ENCODE peak calls at places on chromosomes 13 and 19, in eight cellular contexts. One of them, this sample, is unnamed.

GRCh38 chr19:9620842-9621155 is 233 bp downstream of the ZNF561 start:
- DNase-seq in breast epithelium: no peak
- DNase-seq in tibial nerve: no peak
- DNase-seq in HepG2: no peak
- DNase-seq in heart right ventricle: no peak
- DNase-seq in left ventricle myocardium inferior: no peak
- DNase-seq in Peyer's patch: no peak
- DNase-seq in adrenal gland: no peak
- DNase-seq in this sample: no peak

GRCh38 chr13:112346173-112346898 is 29.8 kb upstream of the SPACA7 start:
- DNase-seq in HepG2: no peak
- DNase-seq in tibial nerve: no peak
- DNase-seq in left ventricle myocardium inferior: no peak
- DNase-seq in heart right ventricle: no peak
- DNase-seq in breast epithelium: no peak
- DNase-seq in Peyer's patch: no peak
- DNase-seq in adrenal gland: peak; percentile 41
- DNase-seq in this sample: no peak

GRCh38 chr19:38183227-38183914 is 40.7 kb downstream of the DPF1 start:
- DNase-seq in adrenal gland: no peak
- DNase-seq in breast epithelium: no peak
- DNase-seq in left ventricle myocardium inferior: peak; percentile 54
- DNase-seq in heart right ventricle: peak; percentile 65
- DNase-seq in Peyer's patch: no peak
- DNase-seq in HepG2: no peak
- DNase-seq in tibial nerve: peak; percentile 17
- DNase-seq in this sample: no peak

GRCh38 chr13:74571811-74572210 is 437.6 kb upstream of the KLF12 start:
- DNase-seq in tibial nerve: no peak
- DNase-seq in Peyer's patch: no peak
- DNase-seq in breast epithelium: no peak
- DNase-seq in left ventricle myocardium inferior: no peak
- DNase-seq in heart right ventricle: no peak
- DNase-seq in adrenal gland: no peak
- DNase-seq in HepG2: no peak
- DNase-seq in this sample: no peak

GRCh38 chr13:75264611-75265010 is 217.4 kb downstream of the TBC1D4 start:
- DNase-seq in adrenal gland: no peak
- DNase-seq in tibial nerve: no peak
- DNase-seq in heart right ventricle: no peak
- DNase-seq in HepG2: no peak
- DNase-seq in Peyer's patch: no peak
- DNase-seq in breast epithelium: no peak
- DNase-seq in left ventricle myocardium inferior: no peak
- DNase-seq in this sample: no peak

GRCh38 chr13:79741006-79741405 is 260.1 kb downstream of the NDFIP2 start:
- DNase-seq in breast epithelium: no peak
- DNase-seq in HepG2: peak; percentile 28
- DNase-seq in left ventricle myocardium inferior: no peak
- DNase-seq in adrenal gland: peak; percentile 68
- DNase-seq in heart right ventricle: no peak
- DNase-seq in tibial nerve: no peak
- DNase-seq in Peyer's patch: no peak
- DNase-seq in this sample: peak; percentile 9

GRCh38 chr19:38304866-38305429 is 897 bp downstream of the C19orf33 start:
- DNase-seq in breast epithelium: peak; percentile 54
- DNase-seq in Peyer's patch: peak; percentile 94
- DNase-seq in heart right ventricle: peak; percentile 44
- DNase-seq in adrenal gland: peak; percentile 75
- DNase-seq in left ventricle myocardium inferior: peak; percentile 55
- DNase-seq in HepG2: peak; percentile 76
- DNase-seq in tibial nerve: no peak
- DNase-seq in this sample: peak; percentile 99

GRCh38 chr13:28582225-28582891 is 76.6 kb upstream of the POMP start:
- DNase-seq in breast epithelium: no peak
- DNase-seq in Peyer's patch: no peak
- DNase-seq in adrenal gland: no peak
- DNase-seq in tibial nerve: no peak
- DNase-seq in heart right ventricle: no peak
- DNase-seq in left ventricle myocardium inferior: no peak
- DNase-seq in HepG2: no peak
- DNase-seq in this sample: no peak

GRCh38 chr19:41430907-41431306 is 3.7 kb upstream of the B3GNT8 start:
- DNase-seq in left ventricle myocardium inferior: no peak
- DNase-seq in adrenal gland: no peak
- DNase-seq in HepG2: no peak
- DNase-seq in Peyer's patch: no peak
- DNase-seq in breast epithelium: no peak
- DNase-seq in heart right ventricle: no peak
- DNase-seq in tibial nerve: no peak
- DNase-seq in this sample: no peak

GRCh38 chr13:49690990-49691886 is at the start of gene EBPL:
- DNase-seq in tibial nerve: peak; percentile 94
- DNase-seq in breast epithelium: peak; percentile 90
- DNase-seq in left ventricle myocardium inferior: peak; percentile 93
- DNase-seq in HepG2: peak; percentile 86
- DNase-seq in adrenal gland: peak; percentile 94
- DNase-seq in Peyer's patch: peak; percentile 96
- DNase-seq in heart right ventricle: peak; percentile 95
- DNase-seq in this sample: peak; percentile 91

GRCh38 chr13:50129923-50130685 is 114.9 kb downstream of the KCNRG start:
- DNase-seq in Peyer's patch: peak; percentile 51
- DNase-seq in left ventricle myocardium inferior: peak; percentile 37
- DNase-seq in breast epithelium: no peak
- DNase-seq in HepG2: no peak
- DNase-seq in adrenal gland: peak; percentile 64
- DNase-seq in tibial nerve: peak; percentile 61
- DNase-seq in heart right ventricle: peak; percentile 48
- DNase-seq in this sample: no peak

GRCh38 chr13:35700661-35701060 is 224.2 kb upstream of the MAB21L1 start:
- DNase-seq in adrenal gland: no peak
- DNase-seq in left ventricle myocardium inferior: no peak
- DNase-seq in breast epithelium: no peak
- DNase-seq in tibial nerve: no peak
- DNase-seq in HepG2: no peak
- DNase-seq in heart right ventricle: no peak
- DNase-seq in Peyer's patch: no peak
- DNase-seq in this sample: no peak

GRCh38 chr19:47411101-47411500 is 8.2 kb downstream of the MEIS3 start:
- DNase-seq in adrenal gland: no peak
- DNase-seq in HepG2: no peak
- DNase-seq in breast epithelium: no peak
- DNase-seq in left ventricle myocardium inferior: no peak
- DNase-seq in tibial nerve: no peak
- DNase-seq in heart right ventricle: no peak
- DNase-seq in Peyer's patch: no peak
- DNase-seq in this sample: no peak

GRCh38 chr19:16330368-16330801 is 5.8 kb downstream of the KLF2 start:
- DNase-seq in heart right ventricle: peak; percentile 66
- DNase-seq in tibial nerve: no peak
- DNase-seq in left ventricle myocardium inferior: peak; percentile 63
- DNase-seq in HepG2: peak; percentile 27
- DNase-seq in adrenal gland: peak; percentile 85
- DNase-seq in Peyer's patch: peak; percentile 93
- DNase-seq in breast epithelium: no peak
- DNase-seq in this sample: peak; percentile 49

GRCh38 chr13:93230466-93230865 is 3.9 kb downstream of the GPC6 start:
- DNase-seq in breast epithelium: no peak
- DNase-seq in heart right ventricle: no peak
- DNase-seq in Peyer's patch: no peak
- DNase-seq in tibial nerve: no peak
- DNase-seq in adrenal gland: no peak
- DNase-seq in HepG2: peak; percentile 55
- DNase-seq in left ventricle myocardium inferior: no peak
- DNase-seq in this sample: no peak

GRCh38 chr13:23610966-23611486 is 40.8 kb downstream of the TNFRSF19 start:
- DNase-seq in Peyer's patch: no peak
- DNase-seq in breast epithelium: no peak
- DNase-seq in left ventricle myocardium inferior: no peak
- DNase-seq in adrenal gland: no peak
- DNase-seq in HepG2: no peak
- DNase-seq in tibial nerve: no peak
- DNase-seq in heart right ventricle: no peak
- DNase-seq in this sample: no peak

GRCh38 chr19:17041994-17042393 is 15.4 kb upstream of the CPAMD8 start:
- DNase-seq in tibial nerve: no peak
- DNase-seq in left ventricle myocardium inferior: peak; percentile 53
- DNase-seq in adrenal gland: peak; percentile 79
- DNase-seq in heart right ventricle: peak; percentile 54
- DNase-seq in HepG2: no peak
- DNase-seq in Peyer's patch: no peak
- DNase-seq in breast epithelium: no peak
- DNase-seq in this sample: no peak

GRCh38 chr13:106318941-106319411 is 216.5 kb downstream of the EFNB2 start:
- DNase-seq in breast epithelium: no peak
- DNase-seq in left ventricle myocardium inferior: no peak
- DNase-seq in Peyer's patch: no peak
- DNase-seq in adrenal gland: no peak
- DNase-seq in heart right ventricle: no peak
- DNase-seq in HepG2: no peak
- DNase-seq in tibial nerve: no peak
- DNase-seq in this sample: no peak

GRCh38 chr19:33323093-33323820 is 20.9 kb upstream of the CEBPA start:
- DNase-seq in Peyer's patch: no peak
- DNase-seq in heart right ventricle: no peak
- DNase-seq in adrenal gland: no peak
- DNase-seq in HepG2: no peak
- DNase-seq in breast epithelium: no peak
- DNase-seq in tibial nerve: no peak
- DNase-seq in left ventricle myocardium inferior: no peak
- DNase-seq in this sample: no peak

GRCh38 chr13:38519229-38519910 is 167.5 kb upstream of the FREM2 start:
- DNase-seq in left ventricle myocardium inferior: no peak
- DNase-seq in Peyer's patch: no peak
- DNase-seq in HepG2: no peak
- DNase-seq in tibial nerve: no peak
- DNase-seq in adrenal gland: no peak
- DNase-seq in breast epithelium: no peak
- DNase-seq in heart right ventricle: no peak
- DNase-seq in this sample: no peak

GRCh38 chr19:5337126-5337525 is 3.5 kb downstream of the PTPRS start:
- DNase-seq in Peyer's patch: no peak
- DNase-seq in tibial nerve: no peak
- DNase-seq in adrenal gland: no peak
- DNase-seq in heart right ventricle: no peak
- DNase-seq in left ventricle myocardium inferior: no peak
- DNase-seq in breast epithelium: no peak
- DNase-seq in HepG2: no peak
- DNase-seq in this sample: no peak

GRCh38 chr19:5339950-5340636 is 519 bp downstream of the PTPRS start:
- DNase-seq in HepG2: no peak
- DNase-seq in heart right ventricle: no peak
- DNase-seq in left ventricle myocardium inferior: no peak
- DNase-seq in breast epithelium: no peak
- DNase-seq in adrenal gland: no peak
- DNase-seq in tibial nerve: no peak
- DNase-seq in Peyer's patch: no peak
- DNase-seq in this sample: no peak

GRCh38 chr19:5337886-5338595 is 2.6 kb downstream of the PTPRS start:
- DNase-seq in adrenal gland: no peak
- DNase-seq in heart right ventricle: no peak
- DNase-seq in Peyer's patch: no peak
- DNase-seq in HepG2: no peak
- DNase-seq in tibial nerve: no peak
- DNase-seq in left ventricle myocardium inferior: no peak
- DNase-seq in breast epithelium: no peak
- DNase-seq in this sample: no peak

GRCh38 chr19:5339470-5339949 is 1.1 kb downstream of the PTPRS start:
- DNase-seq in Peyer's patch: no peak
- DNase-seq in adrenal gland: no peak
- DNase-seq in heart right ventricle: no peak
- DNase-seq in breast epithelium: no peak
- DNase-seq in left ventricle myocardium inferior: no peak
- DNase-seq in HepG2: no peak
- DNase-seq in tibial nerve: no peak
- DNase-seq in this sample: no peak

GRCh38 chr19:5338661-5339469 is 1.7 kb downstream of the PTPRS start:
- DNase-seq in Peyer's patch: no peak
- DNase-seq in heart right ventricle: no peak
- DNase-seq in left ventricle myocardium inferior: no peak
- DNase-seq in adrenal gland: no peak
- DNase-seq in tibial nerve: no peak
- DNase-seq in HepG2: no peak
- DNase-seq in breast epithelium: no peak
- DNase-seq in this sample: no peak
- H3K4me3 ChIP-seq in Peyer's patch: peak overlapping the region; percentile 58
- H3K4me3 ChIP-seq in heart right ventricle: no peak overlapping the region
- H3K4me3 ChIP-seq in left ventricle myocardium inferior: peak overlapping the region; percentile 71
- H3K4me3 ChIP-seq in adrenal gland: no peak overlapping the region
- H3K4me3 ChIP-seq in tibial nerve: no peak overlapping the region
- H3K4me3 ChIP-seq in HepG2: peak overlapping the region; percentile 79
- H3K4me3 ChIP-seq in breast epithelium: peak overlapping the region; percentile 64
- H3K4me3 ChIP-seq in this sample: no peak overlapping the region

GRCh38 chr13:20170931-20171330 is 10.1 kb upstream of the GJA3 start:
- DNase-seq in Peyer's patch: no peak
- DNase-seq in left ventricle myocardium inferior: no peak
- DNase-seq in tibial nerve: no peak
- DNase-seq in adrenal gland: no peak
- DNase-seq in heart right ventricle: no peak
- DNase-seq in breast epithelium: no peak
- DNase-seq in HepG2: no peak
- DNase-seq in this sample: no peak
- H3K27ac ChIP-seq in Peyer's patch: no peak overlapping the region
- H3K27ac ChIP-seq in left ventricle myocardium inferior: no peak overlapping the region
- H3K27ac ChIP-seq in tibial nerve: no peak overlapping the region
- H3K27ac ChIP-seq in adrenal gland: no peak overlapping the region
- H3K27ac ChIP-seq in heart right ventricle: no peak overlapping the region
- H3K27ac ChIP-seq in breast epithelium: no peak overlapping the region
- H3K27ac ChIP-seq in HepG2: no peak overlapping the region
- H3K27ac ChIP-seq in this sample: no peak overlapping the region

GRCh38 chr13:34521166-34521565 is 420.9 kb upstream of the NBEA start:
- DNase-seq in left ventricle myocardium inferior: no peak
- DNase-seq in Peyer's patch: no peak
- DNase-seq in heart right ventricle: no peak
- DNase-seq in tibial nerve: no peak
- DNase-seq in adrenal gland: peak; percentile 51
- DNase-seq in breast epithelium: no peak
- DNase-seq in HepG2: no peak
- DNase-seq in this sample: no peak
- H3K4me3 ChIP-seq in left ventricle myocardium inferior: no peak overlapping the region
- H3K4me3 ChIP-seq in Peyer's patch: no peak overlapping the region
- H3K4me3 ChIP-seq in heart right ventricle: no peak overlapping the region
- H3K4me3 ChIP-seq in tibial nerve: no peak overlapping the region
- H3K4me3 ChIP-seq in adrenal gland: no peak overlapping the region
- H3K4me3 ChIP-seq in breast epithelium: no peak overlapping the region
- H3K4me3 ChIP-seq in HepG2: no peak overlapping the region
- H3K4me3 ChIP-seq in this sample: no peak overlapping the region

GRCh38 chr19:55667958-55668357 is 7.1 kb upstream of the EPN1 start:
- DNase-seq in breast epithelium: no peak
- DNase-seq in Peyer's patch: peak; percentile 85
- DNase-seq in tibial nerve: no peak
- DNase-seq in adrenal gland: no peak
- DNase-seq in heart right ventricle: no peak
- DNase-seq in HepG2: no peak
- DNase-seq in left ventricle myocardium inferior: no peak
- DNase-seq in this sample: peak; percentile 93
- H3K27ac ChIP-seq in breast epithelium: no peak overlapping the region
- H3K27ac ChIP-seq in Peyer's patch: no peak overlapping the region
- H3K27ac ChIP-seq in tibial nerve: peak overlapping the region; percentile 16
- H3K27ac ChIP-seq in adrenal gland: peak overlapping the region; percentile 66
- H3K27ac ChIP-seq in heart right ventricle: no peak overlapping the region
- H3K27ac ChIP-seq in HepG2: no peak overlapping the region
- H3K27ac ChIP-seq in left ventricle myocardium inferior: no peak overlapping the region
- H3K27ac ChIP-seq in this sample: peak overlapping the region; percentile 46

This sample was measured in small intestine.